ENCODE peak calls at places on chromosomes 16 and 17, in ten cellular contexts. One of them, this sample, is unnamed.

GRCh38 chr17:16286009-16286946 is 67.0 kb downstream of the CENPV start:
- DNase-seq in activated gamma-delta T cell treated with Interleukin-2 at 50 U/mL for 16 hours: peak; percentile 74
- DNase-seq in heart right ventricle: peak; percentile 69
- DNase-seq in amniotic stem cell: peak; percentile 93
- DNase-seq in activated B cell treated with CpG ODN at 0.5 μM for 24 hours: peak; percentile 41
- DNase-seq in natural killer cell: peak; percentile 73
- DNase-seq in naive thymus-derived CD4-positive, alpha-beta T cell: peak; percentile 69
- DNase-seq in stimulated activated CD4-positive, alpha-beta T cell treated with anti-CD3 and anti-CD28 coated beads, Interleukin-2, amount 100 ng/mL, for 48 hours: peak; percentile 59
- DNase-seq in Right ventricle myocardium superior: peak; percentile 87
- DNase-seq in H9: peak; percentile 94
- DNase-seq in this sample: peak; percentile 93

GRCh38 chr16:66695935-66696668 is 441 bp downstream of the CMTM4 start:
- DNase-seq in activated gamma-delta T cell treated with Interleukin-2 at 50 U/mL for 16 hours: no peak
- DNase-seq in heart right ventricle: peak; percentile 30
- DNase-seq in amniotic stem cell: no peak
- DNase-seq in activated B cell treated with CpG ODN at 0.5 μM for 24 hours: peak; percentile 18
- DNase-seq in natural killer cell: peak; percentile 32
- DNase-seq in naive thymus-derived CD4-positive, alpha-beta T cell: peak; percentile 19
- DNase-seq in stimulated activated CD4-positive, alpha-beta T cell treated with anti-CD3 and anti-CD28 coated beads, Interleukin-2, amount 100 ng/mL, for 48 hours: peak; percentile 2
- DNase-seq in Right ventricle myocardium superior: peak; percentile 50
- DNase-seq in H9: peak; percentile 68
- DNase-seq in this sample: no peak

GRCh38 chr17:77132411-77133086 is 8.2 kb upstream of the SEC14L1 start:
- DNase-seq in activated gamma-delta T cell treated with Interleukin-2 at 50 U/mL for 16 hours: no peak
- DNase-seq in heart right ventricle: no peak
- DNase-seq in amniotic stem cell: no peak
- DNase-seq in activated B cell treated with CpG ODN at 0.5 μM for 24 hours: no peak
- DNase-seq in natural killer cell: no peak
- DNase-seq in naive thymus-derived CD4-positive, alpha-beta T cell: no peak
- DNase-seq in stimulated activated CD4-positive, alpha-beta T cell treated with anti-CD3 and anti-CD28 coated beads, Interleukin-2, amount 100 ng/mL, for 48 hours: no peak
- DNase-seq in Right ventricle myocardium superior: no peak
- DNase-seq in H9: no peak
- DNase-seq in this sample: no peak

GRCh38 chr16:72111653-72112451 is 18.2 kb downstream of the DHX38 start:
- DNase-seq in activated gamma-delta T cell treated with Interleukin-2 at 50 U/mL for 16 hours: no peak
- DNase-seq in heart right ventricle: no peak
- DNase-seq in amniotic stem cell: no peak
- DNase-seq in activated B cell treated with CpG ODN at 0.5 μM for 24 hours: no peak
- DNase-seq in natural killer cell: no peak
- DNase-seq in naive thymus-derived CD4-positive, alpha-beta T cell: no peak
- DNase-seq in stimulated activated CD4-positive, alpha-beta T cell treated with anti-CD3 and anti-CD28 coated beads, Interleukin-2, amount 100 ng/mL, for 48 hours: no peak
- DNase-seq in Right ventricle myocardium superior: no peak
- DNase-seq in H9: no peak
- DNase-seq in this sample: no peak

GRCh38 chr17:65925606-65926307 is 266.2 kb downstream of the CEP112 start:
- DNase-seq in activated gamma-delta T cell treated with Interleukin-2 at 50 U/mL for 16 hours: no peak
- DNase-seq in heart right ventricle: no peak
- DNase-seq in amniotic stem cell: no peak
- DNase-seq in activated B cell treated with CpG ODN at 0.5 μM for 24 hours: no peak
- DNase-seq in natural killer cell: no peak
- DNase-seq in naive thymus-derived CD4-positive, alpha-beta T cell: no peak
- DNase-seq in stimulated activated CD4-positive, alpha-beta T cell treated with anti-CD3 and anti-CD28 coated beads, Interleukin-2, amount 100 ng/mL, for 48 hours: no peak
- DNase-seq in Right ventricle myocardium superior: no peak
- DNase-seq in H9: no peak
- DNase-seq in this sample: peak; percentile 42

GRCh38 chr16:70402916-70403659 is 35.8 kb downstream of the ST3GAL2 start:
- DNase-seq in activated gamma-delta T cell treated with Interleukin-2 at 50 U/mL for 16 hours: no peak
- DNase-seq in heart right ventricle: no peak
- DNase-seq in amniotic stem cell: no peak
- DNase-seq in activated B cell treated with CpG ODN at 0.5 μM for 24 hours: no peak
- DNase-seq in natural killer cell: no peak
- DNase-seq in naive thymus-derived CD4-positive, alpha-beta T cell: no peak
- DNase-seq in stimulated activated CD4-positive, alpha-beta T cell treated with anti-CD3 and anti-CD28 coated beads, Interleukin-2, amount 100 ng/mL, for 48 hours: no peak
- DNase-seq in Right ventricle myocardium superior: no peak
- DNase-seq in H9: no peak
- DNase-seq in this sample: no peak

GRCh38 chr16:26795184-26795583 is 271.5 kb upstream of the C16orf82 start:
- DNase-seq in activated gamma-delta T cell treated with Interleukin-2 at 50 U/mL for 16 hours: peak; percentile 7
- DNase-seq in heart right ventricle: no peak
- DNase-seq in amniotic stem cell: no peak
- DNase-seq in activated B cell treated with CpG ODN at 0.5 μM for 24 hours: no peak
- DNase-seq in natural killer cell: no peak
- DNase-seq in naive thymus-derived CD4-positive, alpha-beta T cell: no peak
- DNase-seq in stimulated activated CD4-positive, alpha-beta T cell treated with anti-CD3 and anti-CD28 coated beads, Interleukin-2, amount 100 ng/mL, for 48 hours: no peak
- DNase-seq in Right ventricle myocardium superior: no peak
- DNase-seq in H9: peak; percentile 42
- DNase-seq in this sample: no peak

GRCh38 chr16:14585287-14585686 is 44.8 kb downstream of the PARN start:
- DNase-seq in activated gamma-delta T cell treated with Interleukin-2 at 50 U/mL for 16 hours: no peak
- DNase-seq in heart right ventricle: no peak
- DNase-seq in amniotic stem cell: no peak
- DNase-seq in activated B cell treated with CpG ODN at 0.5 μM for 24 hours: no peak
- DNase-seq in natural killer cell: no peak
- DNase-seq in naive thymus-derived CD4-positive, alpha-beta T cell: no peak
- DNase-seq in stimulated activated CD4-positive, alpha-beta T cell treated with anti-CD3 and anti-CD28 coated beads, Interleukin-2, amount 100 ng/mL, for 48 hours: no peak
- DNase-seq in Right ventricle myocardium superior: no peak
- DNase-seq in H9: no peak
- DNase-seq in this sample: no peak

GRCh38 chr17:54860617-54861468 is 39.8 kb upstream of the TOM1L1 start:
- DNase-seq in activated gamma-delta T cell treated with Interleukin-2 at 50 U/mL for 16 hours: no peak
- DNase-seq in heart right ventricle: no peak
- DNase-seq in amniotic stem cell: no peak
- DNase-seq in activated B cell treated with CpG ODN at 0.5 μM for 24 hours: no peak
- DNase-seq in natural killer cell: no peak
- DNase-seq in naive thymus-derived CD4-positive, alpha-beta T cell: no peak
- DNase-seq in stimulated activated CD4-positive, alpha-beta T cell treated with anti-CD3 and anti-CD28 coated beads, Interleukin-2, amount 100 ng/mL, for 48 hours: no peak
- DNase-seq in Right ventricle myocardium superior: no peak
- DNase-seq in H9: no peak
- DNase-seq in this sample: no peak

GRCh38 chr16:71645450-71645849 is 19.5 kb downstream of the MARVELD3 start:
- DNase-seq in activated gamma-delta T cell treated with Interleukin-2 at 50 U/mL for 16 hours: no peak
- DNase-seq in heart right ventricle: no peak
- DNase-seq in amniotic stem cell: no peak
- DNase-seq in activated B cell treated with CpG ODN at 0.5 μM for 24 hours: no peak
- DNase-seq in natural killer cell: no peak
- DNase-seq in naive thymus-derived CD4-positive, alpha-beta T cell: no peak
- DNase-seq in stimulated activated CD4-positive, alpha-beta T cell treated with anti-CD3 and anti-CD28 coated beads, Interleukin-2, amount 100 ng/mL, for 48 hours: no peak
- DNase-seq in Right ventricle myocardium superior: no peak
- DNase-seq in H9: no peak
- DNase-seq in this sample: no peak

GRCh38 chr17:49200423-49201083 is 9.8 kb downstream of the GNGT2 start:
- DNase-seq in activated gamma-delta T cell treated with Interleukin-2 at 50 U/mL for 16 hours: no peak
- DNase-seq in heart right ventricle: no peak
- DNase-seq in amniotic stem cell: no peak
- DNase-seq in activated B cell treated with CpG ODN at 0.5 μM for 24 hours: no peak
- DNase-seq in natural killer cell: no peak
- DNase-seq in naive thymus-derived CD4-positive, alpha-beta T cell: no peak
- DNase-seq in stimulated activated CD4-positive, alpha-beta T cell treated with anti-CD3 and anti-CD28 coated beads, Interleukin-2, amount 100 ng/mL, for 48 hours: no peak
- DNase-seq in Right ventricle myocardium superior: no peak
- DNase-seq in H9: no peak
- DNase-seq in this sample: no peak

GRCh38 chr16:14372471-14372870 is 257.6 kb downstream of the PARN start:
- DNase-seq in activated gamma-delta T cell treated with Interleukin-2 at 50 U/mL for 16 hours: no peak
- DNase-seq in heart right ventricle: no peak
- DNase-seq in amniotic stem cell: no peak
- DNase-seq in activated B cell treated with CpG ODN at 0.5 μM for 24 hours: no peak
- DNase-seq in natural killer cell: no peak
- DNase-seq in naive thymus-derived CD4-positive, alpha-beta T cell: no peak
- DNase-seq in stimulated activated CD4-positive, alpha-beta T cell treated with anti-CD3 and anti-CD28 coated beads, Interleukin-2, amount 100 ng/mL, for 48 hours: no peak
- DNase-seq in Right ventricle myocardium superior: no peak
- DNase-seq in H9: no peak
- DNase-seq in this sample: no peak

GRCh38 chr16:4487955-4488481 is 11.8 kb downstream of the HMOX2 start:
- DNase-seq in activated gamma-delta T cell treated with Interleukin-2 at 50 U/mL for 16 hours: no peak
- DNase-seq in heart right ventricle: no peak
- DNase-seq in amniotic stem cell: no peak
- DNase-seq in activated B cell treated with CpG ODN at 0.5 μM for 24 hours: no peak
- DNase-seq in natural killer cell: no peak
- DNase-seq in naive thymus-derived CD4-positive, alpha-beta T cell: peak; percentile 26
- DNase-seq in stimulated activated CD4-positive, alpha-beta T cell treated with anti-CD3 and anti-CD28 coated beads, Interleukin-2, amount 100 ng/mL, for 48 hours: no peak
- DNase-seq in Right ventricle myocardium superior: no peak
- DNase-seq in H9: no peak
- DNase-seq in this sample: no peak

GRCh38 chr17:614637-615546 is 99.7 kb downstream of the VPS53 start:
- DNase-seq in activated gamma-delta T cell treated with Interleukin-2 at 50 U/mL for 16 hours: no peak
- DNase-seq in heart right ventricle: no peak
- DNase-seq in amniotic stem cell: no peak
- DNase-seq in activated B cell treated with CpG ODN at 0.5 μM for 24 hours: no peak
- DNase-seq in natural killer cell: no peak
- DNase-seq in naive thymus-derived CD4-positive, alpha-beta T cell: no peak
- DNase-seq in stimulated activated CD4-positive, alpha-beta T cell treated with anti-CD3 and anti-CD28 coated beads, Interleukin-2, amount 100 ng/mL, for 48 hours: no peak
- DNase-seq in Right ventricle myocardium superior: no peak
- DNase-seq in H9: no peak
- DNase-seq in this sample: no peak

This sample was measured in BJ.